ENCODE peak calls at places on chromosomes 2 and 18, in five cellular contexts. P is neuronal stem cell, X is H9, V is trophoblast cell, O is H1. G is an unnamed sample.

GRCh38 chr2:143553261-143553660 is 424.0 kb downstream of the ARHGAP15 start:
- DNase-seq in V (no peak), O (no peak), X (no peak), P (no peak), G (peak; percentile 34)

GRCh38 chr2:205680067-205680466 is 2.2 kb upstream of the NRP2 start:
- DNase-seq in P (peak; percentile 86), O (peak; percentile 86), V (peak; percentile 58), X (peak; percentile 92), G (peak; percentile 91)

GRCh38 chr2:231397928-231398294 is 2.4 kb downstream of the B3GNT7 start:
- DNase-seq in V (no peak), O (no peak), P (no peak), X (no peak), G (no peak)

GRCh38 chr2:225400060-225400511 is 576 bp downstream of the NYAP2 start:
- DNase-seq in X (peak; percentile 71), V (peak; percentile 4), O (peak; percentile 65), P (peak; percentile 74), G (peak; percentile 61)

GRCh38 chr2:239257511-239257937 is 143.3 kb downstream of the HDAC4 start:
- DNase-seq in P (no peak), O (no peak), V (no peak), X (no peak), G (peak; percentile 94)

GRCh38 chr2:134778372-134778771 is 59.6 kb upstream of the TMEM163 start:
- DNase-seq in X (peak; percentile 59), O (no peak), P (no peak), V (no peak), G (no peak)

GRCh38 chr2:191917430-191917881 is 70.6 kb upstream of the CAVIN2 start:
- DNase-seq in V (no peak), P (no peak), X (no peak), O (no peak), G (no peak)

GRCh38 chr2:30511122-30512083 is 64.4 kb downstream of the LCLAT1 start:
- DNase-seq in V (no peak), X (no peak), P (no peak), O (no peak), G (peak; percentile 80)

DNA sequence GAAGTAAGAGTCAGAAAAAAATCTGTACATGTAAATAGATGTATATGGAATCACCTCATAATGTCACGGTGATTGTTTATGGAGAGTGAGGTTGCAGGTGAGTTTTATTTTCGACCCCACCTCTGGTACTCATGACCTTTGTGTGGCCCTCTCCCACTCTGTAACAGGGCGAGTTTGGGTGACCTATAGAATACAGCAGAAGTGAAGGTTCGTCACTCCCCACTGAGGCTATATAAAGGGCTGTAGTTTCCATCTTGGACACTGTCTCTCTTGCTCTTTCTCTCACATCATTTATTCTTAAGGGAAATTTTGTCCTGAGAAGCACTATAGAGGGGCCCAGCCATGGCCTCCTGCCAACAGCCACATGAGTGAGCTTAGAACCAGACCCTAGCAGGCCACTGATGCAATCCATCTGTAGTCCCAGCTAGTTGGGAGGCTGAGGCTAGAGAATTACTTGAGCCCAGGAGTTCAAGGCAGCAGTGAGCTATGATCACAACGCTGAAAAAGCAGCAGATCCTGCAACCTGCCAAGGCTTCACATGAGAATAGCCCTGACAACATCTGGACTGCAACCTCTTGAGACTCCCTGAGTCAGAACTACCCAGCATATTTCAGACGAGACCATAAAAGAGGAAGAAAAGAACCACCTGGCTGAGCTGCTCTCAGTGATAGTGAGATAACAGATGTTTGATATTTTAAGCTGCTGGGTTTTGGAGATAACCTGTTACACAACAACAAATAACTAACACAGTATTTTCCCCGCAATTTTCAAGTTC is 74.3 kb upstream of the SLC1A4 start:
- DNase-seq in X (no peak), V (peak; percentile 72), P (no peak), O (no peak), G (peak; percentile 57)
- H3K9ac ChIP-seq in X (no peak overlapping the region), V (no peak overlapping the region), P (no peak overlapping the region), O (no peak overlapping the region), G (no peak overlapping the region)

GRCh38 chr18:48263913-48264506 is 145.2 kb downstream of the ZBTB7C start:
- DNase-seq in V (no peak), X (no peak), P (no peak), O (no peak), G (no peak)
- H2BK12ac ChIP-seq in V (no peak overlapping the region), X (no peak overlapping the region), P (no peak overlapping the region), O (no peak overlapping the region), G (no peak overlapping the region)

DNA sequence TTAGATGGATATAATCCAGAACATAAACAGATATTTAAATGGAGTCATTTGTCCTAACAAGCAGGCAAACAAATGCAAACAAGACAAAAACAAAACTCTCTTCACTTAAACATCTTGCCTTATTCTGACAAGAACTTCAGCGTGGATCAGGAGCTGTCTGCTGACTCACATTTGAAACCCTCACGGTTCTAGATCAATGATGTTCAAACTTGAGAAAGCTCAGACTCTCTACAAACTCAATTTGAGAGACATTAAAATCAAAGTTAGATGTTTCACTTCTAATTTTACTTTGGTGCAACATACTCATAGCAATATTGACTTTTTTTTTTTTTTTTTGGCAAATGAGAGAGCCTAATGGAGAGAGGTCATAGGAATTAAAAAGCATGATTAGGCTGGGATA is 362.8 kb upstream of the SLC14A2 start:
- DNase-seq in O (no peak), X (no peak), P (no peak), V (no peak), G (no peak)
- H3K14ac ChIP-seq in O (no peak overlapping the region), X (no peak overlapping the region), P (no peak overlapping the region), V (no peak overlapping the region), G (no peak overlapping the region)

GRCh38 chr18:46429649-46430224 is 227.3 kb downstream of the LOXHD1 start:
- DNase-seq in V (no peak), X (no peak), O (no peak), P (no peak), G (no peak)

GRCh38 chr18:46431522-46432171 is 225.4 kb downstream of the LOXHD1 start:
- DNase-seq in X (no peak), O (no peak), V (no peak), P (no peak), G (no peak)

GRCh38 chr18:46434629-46435028 is 222.4 kb downstream of the LOXHD1 start:
- DNase-seq in O (no peak), V (no peak), X (no peak), P (no peak), G (no peak)

GRCh38 chr18:46435031-46435430 is 222.0 kb downstream of the LOXHD1 start:
- DNase-seq in P (no peak), X (no peak), O (no peak), V (no peak), G (no peak)

DNA sequence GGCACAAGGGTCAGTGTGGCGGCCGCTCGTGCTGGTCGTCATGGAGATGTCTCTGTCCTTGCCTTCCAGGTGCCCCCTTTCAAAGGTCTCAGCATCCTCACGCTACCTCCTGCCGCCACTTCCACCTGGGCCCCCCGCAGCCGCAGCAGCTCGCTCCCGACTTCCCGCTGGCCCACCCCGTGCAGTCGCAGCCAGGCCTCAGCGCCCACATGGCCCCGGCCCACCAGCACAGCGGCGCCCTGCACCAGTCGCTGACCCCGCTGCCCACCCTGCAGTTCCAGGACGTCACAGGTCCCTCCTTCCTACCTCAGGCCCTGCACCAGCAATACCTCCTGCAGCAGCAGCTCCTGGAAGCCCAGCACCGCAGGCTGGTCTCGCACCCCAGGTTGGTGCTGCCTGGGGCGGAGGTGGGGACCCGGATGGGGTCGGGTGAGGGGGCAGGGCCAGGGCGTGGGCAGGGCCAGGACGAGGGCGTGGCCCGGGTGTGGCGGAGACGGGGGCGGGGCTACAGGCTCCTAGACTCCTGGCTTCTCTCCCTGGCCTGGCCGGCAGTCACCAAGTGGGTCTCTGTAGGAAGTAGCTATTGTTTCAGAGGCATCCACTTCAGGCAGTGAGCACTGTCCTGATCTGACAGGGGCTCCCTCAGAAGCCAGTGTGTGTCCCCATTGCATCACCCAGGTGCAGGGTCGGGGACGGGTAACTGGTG is 223.7 kb downstream of the LOXHD1 start:
- DNase-seq in X (peak; percentile 95), P (no peak), O (peak; percentile 94), V (no peak), G (no peak)
- H3K9ac ChIP-seq in X (peak overlapping the region; percentile 15), P (peak overlapping the region; percentile 26), O (peak overlapping the region; percentile 26), V (no peak overlapping the region), G (no peak overlapping the region)

DNA sequence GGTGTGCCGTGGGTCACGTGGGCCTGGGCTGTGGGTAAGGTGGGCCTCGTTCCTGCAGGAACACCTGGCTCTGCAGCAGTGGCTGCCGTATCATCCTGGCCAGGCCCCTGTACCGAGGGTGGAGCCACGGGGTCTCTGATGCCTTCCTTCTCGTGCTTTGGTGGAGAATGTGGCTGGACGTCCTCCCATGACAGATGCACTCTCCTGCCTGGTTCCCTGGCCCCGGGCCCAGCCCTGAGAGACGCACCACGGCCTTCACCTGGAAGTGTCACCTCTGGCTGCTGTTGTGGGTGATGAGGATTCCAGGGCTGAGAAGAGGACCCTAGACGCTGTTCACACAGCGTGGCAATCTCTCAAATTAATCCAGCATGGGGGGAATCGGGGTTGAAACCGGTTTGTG is 49.5 kb downstream of the NFATC1 start:
- DNase-seq in O (no peak), X (no peak), V (no peak), P (no peak), G (no peak)
- H2BK12ac ChIP-seq in O (no peak overlapping the region), X (no peak overlapping the region), V (no peak overlapping the region), P (peak overlapping the region; percentile 78), G (no peak overlapping the region)

DNA sequence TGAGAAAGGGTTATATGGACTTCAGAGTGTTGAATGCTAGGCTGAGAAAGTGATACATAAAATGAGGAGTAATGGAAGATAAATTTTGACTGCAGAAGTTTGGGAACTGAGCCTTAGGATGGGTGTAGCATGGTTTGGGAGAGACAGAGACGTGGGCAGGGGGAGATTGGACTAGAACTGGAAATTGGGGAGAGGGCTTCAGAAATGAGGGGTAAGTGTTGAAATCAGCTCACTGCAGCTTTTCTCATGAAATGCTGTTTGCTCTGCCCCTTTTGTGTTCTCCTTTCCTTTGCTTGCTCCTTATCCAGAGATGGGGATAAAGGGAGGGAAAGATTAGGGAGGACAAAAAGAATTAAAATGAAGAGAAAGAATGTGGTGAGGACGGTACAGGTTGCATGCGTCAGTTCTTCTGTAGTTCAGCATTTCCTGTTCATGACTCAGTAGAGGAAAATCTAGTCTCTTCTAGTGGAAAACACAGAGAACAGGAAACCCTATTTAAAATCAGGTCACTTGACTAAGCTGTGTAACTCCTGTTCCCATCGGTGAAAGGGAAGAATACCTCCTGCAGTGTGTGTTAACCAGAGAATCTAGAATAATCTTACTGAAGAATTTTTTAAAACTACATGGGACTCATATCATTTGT is 105.6 kb downstream of the CRIM1 start:
- DNase-seq in O (no peak), V (no peak), X (no peak), P (peak; percentile 4), G (peak; percentile 91)
- H3K14ac ChIP-seq in O (no peak overlapping the region), V (peak overlapping the region; percentile 35), X (no peak overlapping the region), P (no peak overlapping the region), G (no peak overlapping the region)

GRCh38 chr2:159285433-159285832 is 1.1 kb downstream of the WDSUB1 start:
- DNase-seq in V (no peak), O (no peak), P (no peak), X (no peak), G (no peak)

GRCh38 chr2:159285929-159286708 is at the start of gene WDSUB1:
- DNase-seq in P (peak; percentile 50), O (peak; percentile 68), V (peak; percentile 54), X (peak; percentile 74), G (peak; percentile 86)

GRCh38 chr2:159290289-159290907 is 3.9 kb upstream of the WDSUB1 start:
- DNase-seq in O (no peak), P (no peak), X (no peak), V (peak; percentile 39), G (peak; percentile 81)

GRCh38 chr2:159286709-159287441 is 372 bp upstream of the WDSUB1 start:
- DNase-seq in P (peak; percentile 97), X (peak; percentile 97), V (peak; percentile 98), O (peak; percentile 99), G (peak; percentile 95)

GRCh38 chr2:159287733-159288132 is 1.2 kb upstream of the WDSUB1 start:
- DNase-seq in X (no peak), O (no peak), P (no peak), V (no peak), G (no peak)
- H3K9ac ChIP-seq in X (no peak overlapping the region), O (no peak overlapping the region), P (no peak overlapping the region), V (no peak overlapping the region), G (peak overlapping the region; percentile 95)

GRCh38 chr18:77071061-77071460 is 61.5 kb downstream of the MBP start:
- DNase-seq in V (peak; percentile 46), X (no peak), O (no peak), P (no peak), G (no peak)
- H2BK12ac ChIP-seq in V (no peak overlapping the region), X (no peak overlapping the region), O (no peak overlapping the region), P (no peak overlapping the region), G (peak overlapping the region; percentile 18)

G was measured in mesenchymal stem cell.